ENCODE peak calls at places on chromosomes 11 and 22, in five cellular contexts. P is 8988T, O is omental fat pad, N is keratinocyte, J is NCI-H1694. V is an unnamed sample.

GRCh38 chr22:46748948-46749681 is 11.1 kb upstream of the CERK start:
- DNase-seq in P (no peak), O (no peak), N (no peak), J (no peak), V (peak)

GRCh38 chr11:63592975-63593395 is 21.2 kb downstream of the PLAAT3 start:
- DNase-seq in P (no peak), O (no peak), N (no peak), J (no peak), V (no peak)

GRCh38 chr22:38243007-38243775 is 29.6 kb downstream of the TMEM184B start:
- DNase-seq in P (no peak), O (no peak), N (no peak), J (peak), V (no peak)

GRCh38 chr11:112526699-112527410 is 266.2 kb upstream of the PLET1 start:
- DNase-seq in P (no peak), O (no peak), N (peak), J (no peak), V (no peak)

GRCh38 chr22:31085493-31085824 is 4.3 kb downstream of the SMTN start:
- DNase-seq in P (no peak), O (no peak), N (no peak), J (no peak), V (no peak)

GRCh38 chr11:11211186-11211585 is 141.9 kb downstream of the CSNK2A3 start:
- DNase-seq in P (no peak), O (no peak), N (no peak), J (peak), V (no peak)

GRCh38 chr11:130371004-130371590 is 56.4 kb upstream of the ZBTB44 start:
- DNase-seq in P (no peak), O (no peak), N (no peak), J (no peak), V (no peak)

GRCh38 chr11:62923634-62924411 is 2.7 kb upstream of the CHRM1 start:
- DNase-seq in P (peak), O (no peak), N (no peak), J (no peak), V (peak)

GRCh38 chr11:118106789-118107335 is 20.1 kb upstream of the SMIM35 start:
- DNase-seq in P (peak), O (no peak), N (no peak), J (no peak), V (no peak)